ENCODE peak calls at places on chromosomes 11 and 22, in seven cellular contexts. U is foreskin keratinocyte, F is body of pancreas, R is colonic mucosa, T is choroid plexus epithelial cell, N is cardiac fibroblast, O is fibroblast of pulmonary artery. P is an unnamed sample.

GRCh38 chr22:45638834-45639746 is 32.5 kb upstream of the ATXN10 start:
- DNase-seq in T (peak), O (peak), F (peak), N (peak), U (peak), R (peak), P (peak)

GRCh38 chr11:17575431-17576425 is 28.7 kb downstream of the OTOG start:
- DNase-seq in R (no peak), T (no peak), F (no peak), O (no peak), N (no peak), U (no peak), P (no peak)

GRCh38 chr22:22710719-22711531 is 66.5 kb downstream of the GGTLC2 start:
- DNase-seq in N (peak), T (peak), R (peak), U (no peak), F (peak), O (peak), P (peak)

GRCh38 chr11:10625982-10626311 is 57.5 kb upstream of the LYVE1 start:
- DNase-seq in U (no peak), O (no peak), R (no peak), T (no peak), F (no peak), N (no peak), P (no peak)

GRCh38 chr11:65743928-65744698 is 23.5 kb upstream of the RNASEH2C start:
- DNase-seq in T (peak), O (peak), U (no peak), F (peak), N (peak), R (peak), P (peak)

GRCh38 chr11:64870176-64870892 is 8.1 kb downstream of the EHD1 start:
- DNase-seq in R (no peak), F (peak), O (peak), N (peak), T (peak), U (no peak), P (peak)

GRCh38 chr11:60349990-60350389 is 22.9 kb downstream of the MS4A6E start:
- DNase-seq in N (no peak), U (no peak), R (no peak), F (no peak), T (no peak), O (no peak), P (no peak)

GRCh38 chr11:13663631-13664071 is 4.8 kb upstream of the FAR1 start:
- DNase-seq in U (peak), T (no peak), F (no peak), N (peak), O (peak), R (peak), P (peak)

GRCh38 chr11:82874646-82875523 is 25.3 kb downstream of the PRCP start:
- DNase-seq in U (no peak), F (no peak), N (no peak), O (no peak), R (no peak), T (no peak), P (no peak)

GRCh38 chr11:102269927-102270326 is 47.4 kb upstream of the BIRC3 start:
- DNase-seq in T (peak), O (peak), F (no peak), U (peak), R (no peak), N (no peak), P (peak)

GRCh38 chr11:35348898-35349687 is 70.3 kb downstream of the SLC1A2 start:
- DNase-seq in O (no peak), N (no peak), R (no peak), F (no peak), T (no peak), U (no peak), P (no peak)

GRCh38 chr11:35344990-35345655 is 74.2 kb downstream of the SLC1A2 start:
- DNase-seq in R (no peak), O (no peak), N (no peak), F (peak), U (no peak), T (no peak), P (no peak)

GRCh38 chr11:35346472-35347136 is 72.8 kb downstream of the SLC1A2 start:
- DNase-seq in N (no peak), F (no peak), T (no peak), O (no peak), R (no peak), U (no peak), P (no peak)

GRCh38 chr11:35347921-35348331 is 71.4 kb downstream of the SLC1A2 start:
- DNase-seq in N (peak), R (no peak), F (no peak), O (no peak), U (no peak), T (no peak), P (peak)

DNA sequence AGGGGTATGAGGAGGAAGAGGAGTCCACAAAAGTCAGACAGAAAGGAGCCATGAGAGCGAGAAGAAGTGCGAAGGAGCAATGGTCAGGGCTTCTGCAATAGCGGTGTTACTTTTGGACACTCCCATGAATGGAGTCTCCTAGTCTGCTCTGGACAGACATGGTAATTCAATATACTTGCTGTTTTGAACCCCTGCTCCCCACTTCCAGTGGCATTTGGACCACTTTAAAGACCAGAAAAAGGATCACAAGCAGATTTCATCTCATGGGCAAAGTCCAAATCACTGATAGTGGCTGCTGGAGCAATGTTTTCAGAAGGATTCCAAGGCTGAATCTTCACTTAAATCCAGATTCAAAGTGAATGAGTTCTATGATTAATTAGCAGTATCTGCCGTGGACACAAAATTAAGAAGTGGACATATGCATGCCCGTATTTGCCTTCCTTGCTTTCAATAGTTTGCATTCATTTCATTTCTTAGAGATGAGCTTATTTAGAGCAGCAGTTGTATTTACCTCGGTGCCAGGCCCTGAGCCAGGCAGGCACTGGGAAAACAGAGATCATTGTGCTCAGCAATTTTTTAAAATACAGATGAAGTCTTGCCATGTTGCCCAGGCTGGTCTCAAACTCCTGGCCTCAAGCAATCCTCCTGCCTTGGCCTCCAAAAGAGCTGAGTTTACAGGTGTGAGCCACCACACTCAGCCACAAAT is 72.0 kb downstream of the SLC1A2 start:
- DNase-seq in T (no peak), F (no peak), R (no peak), O (no peak), U (no peak), N (no peak), P (no peak)
- TF ChIP-seq CTCF in T (no peak), F (no peak), R (no peak), O (no peak), U (no peak), N (no peak), P (no peak)

GRCh38 chr22:31969789-31970489 is 25.6 kb downstream of the YWHAH start:
- DNase-seq in O (peak), N (peak), U (peak), T (peak), F (peak), R (peak), P (peak)
- TF ChIP-seq CTCF in O (peak), N (peak), U (peak), T (peak), F (peak), R (no peak), P (peak)

GRCh38 chr11:105860105-105860504 is 161.9 kb downstream of the MSANTD4 start:
- DNase-seq in F (no peak), N (no peak), U (no peak), T (no peak), R (no peak), O (no peak), P (no peak)

GRCh38 chr11:105854269-105854668 is 167.8 kb downstream of the MSANTD4 start:
- DNase-seq in R (no peak), N (no peak), T (no peak), O (no peak), F (no peak), U (no peak), P (no peak)

GRCh38 chr11:105861225-105861624 is 160.8 kb downstream of the MSANTD4 start:
- DNase-seq in F (no peak), T (peak), R (no peak), U (no peak), N (no peak), O (peak), P (peak)

GRCh38 chr11:105852427-105852826 is 169.6 kb downstream of the MSANTD4 start:
- DNase-seq in O (no peak), T (no peak), U (no peak), R (no peak), F (no peak), N (no peak), P (no peak)

GRCh38 chr11:105856954-105857353 is 165.1 kb downstream of the MSANTD4 start:
- DNase-seq in F (no peak), U (no peak), O (no peak), N (no peak), T (peak), R (no peak), P (no peak)
- TF ChIP-seq CTCF in F (no peak), U (no peak), O (no peak), N (no peak), T (no peak), R (no peak), P (no peak)

GRCh38 chr22:24183321-24184031 is 2.2 kb downstream of the SUSD2 start:
- DNase-seq in F (no peak), R (no peak), O (no peak), N (no peak), U (no peak), T (no peak), P (no peak)
- TF ChIP-seq CTCF in F (no peak), R (no peak), O (no peak), N (no peak), U (no peak), T (no peak), P (no peak)